ENCODE peak calls at places on chromosomes 1 and 21, in five cellular contexts. B is HepG2, S is SK-N-SH, C is K562, E is GM12878. X is an unnamed sample.

GRCh38 chr1:145922266-145922665 is 3.7 kb upstream of the PEX11B start:
- DNase-seq in E (no peak), C (no peak), S (no peak), B (no peak), X (no peak)

GRCh38 chr1:159763686-159764085 is 17.1 kb upstream of the DUSP23 start:
- DNase-seq in S (no peak), B (no peak), C (no peak), E (no peak), X (no peak)

GRCh38 chr1:3026581-3027511 is 5.6 kb downstream of the ACTRT2 start:
- DNase-seq in S (no peak), C (no peak), E (no peak), B (no peak), X (no peak)

GRCh38 chr1:227758366-227758765 is 23.1 kb downstream of the SNAP47 start:
- DNase-seq in S (no peak), E (peak), B (no peak), C (no peak), X (no peak)

GRCh38 chr21:38120984-38121855 is 135.6 kb upstream of the KCNJ15 start:
- DNase-seq in E (no peak), B (no peak), C (peak), S (no peak), X (no peak)

GRCh38 chr1:19484793-19485361 is 462 bp downstream of the CAPZB start:
- DNase-seq in C (peak), S (peak), B (no peak), E (no peak), X (no peak)

GRCh38 chr1:15830284-15830657 is 17.2 kb upstream of the SPEN start:
- DNase-seq in B (no peak), S (no peak), E (no peak), C (no peak), X (no peak)

GRCh38 chr21:43600642-43601397 is 58.5 kb downstream of the HSF2BP start:
- DNase-seq in B (no peak), C (no peak), S (peak), E (no peak), X (no peak)

GRCh38 chr1:2515763-2516080 is 10.7 kb downstream of the PANK4 start:
- DNase-seq in S (no peak), C (no peak), E (no peak), B (no peak), X (no peak)

GRCh38 chr21:37675202-37675801 is 241.0 kb downstream of the KCNJ6 start:
- DNase-seq in S (peak), C (peak), E (no peak), B (no peak), X (peak)

GRCh38 chr21:26840912-26841311 is 4.3 kb downstream of the ADAMTS1 start:
- DNase-seq in S (peak), E (no peak), C (no peak), B (no peak), X (no peak)

GRCh38 chr1:35264861-35265260 is 3.6 kb upstream of the ZMYM4 start:
- DNase-seq in E (no peak), S (no peak), C (no peak), B (peak), X (no peak)

GRCh38 chr1:201713093-201713810 is 115.7 kb upstream of the IPO9 start:
- DNase-seq in C (peak), S (no peak), E (no peak), B (no peak), X (peak)

GRCh38 chr1:26019641-26020315 is 1.8 kb upstream of the EXTL1 start:
- DNase-seq in S (no peak), B (no peak), E (no peak), C (no peak), X (no peak)

GRCh38 chr1:89781494-89782126 is 39.2 kb upstream of the LRRC8D start:
- DNase-seq in E (peak), B (no peak), S (no peak), C (no peak), X (no peak)

GRCh38 chr1:19009882-19010321 is 53.4 kb upstream of the IFFO2 start:
- DNase-seq in E (no peak), B (peak), C (no peak), S (no peak), X (no peak)

GRCh38 chr1:116104667-116105066 is 6.5 kb upstream of the MAB21L3 start:
- DNase-seq in E (no peak), C (no peak), S (no peak), B (peak), X (no peak)

DNA sequence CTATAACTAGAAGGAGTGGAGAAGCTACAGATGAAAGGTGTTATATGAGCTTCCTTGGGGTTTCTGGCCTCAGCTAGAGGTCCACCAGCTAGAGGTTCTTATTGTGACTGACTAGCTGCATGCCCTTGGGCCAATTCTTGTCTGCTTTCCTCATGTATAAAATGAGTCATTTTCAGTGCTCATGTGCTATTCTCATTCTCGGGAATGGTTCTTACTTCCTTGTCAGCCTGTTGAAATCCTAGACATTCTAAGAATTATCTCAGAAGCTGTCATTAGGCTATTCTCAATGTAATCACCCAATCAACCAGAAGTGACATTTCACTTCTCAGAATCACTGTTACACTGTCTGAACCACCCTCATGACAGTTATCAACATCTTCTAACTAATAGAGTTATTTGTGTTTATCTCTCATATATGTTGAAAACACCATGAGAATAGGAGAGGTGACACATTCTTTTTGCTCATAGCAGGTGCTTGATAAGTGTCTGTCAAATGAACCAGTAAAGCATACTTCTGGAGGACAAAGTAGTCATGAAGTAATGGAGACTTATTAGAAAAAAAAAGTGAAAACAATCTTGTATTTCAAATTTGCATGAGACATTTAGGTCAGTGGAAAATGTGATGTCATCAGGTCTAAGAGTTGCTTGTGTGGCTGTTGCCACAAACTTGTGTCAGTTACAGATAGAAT is 122.8 kb upstream of the IVNS1ABP start:
- DNase-seq in B (no peak), E (peak), C (peak), S (no peak), X (no peak)
- TF ChIP-seq GABPA in B (no peak), E (no peak), C (peak), S (no peak), X (no peak)

GRCh38 chr21:35016071-35016470 is 33.0 kb downstream of the RUNX1 start:
- DNase-seq in S (no peak), E (no peak), B (no peak), C (no peak), X (no peak)

GRCh38 chr21:35015435-35016024 is 33.6 kb downstream of the RUNX1 start:
- DNase-seq in B (no peak), C (no peak), E (no peak), S (no peak), X (no peak)

GRCh38 chr21:35019631-35020032 is 29.5 kb downstream of the RUNX1 start:
- DNase-seq in S (no peak), B (peak), E (no peak), C (no peak), X (no peak)

GRCh38 chr21:35016517-35017188 is 32.4 kb downstream of the RUNX1 start:
- DNase-seq in S (no peak), B (no peak), E (no peak), C (no peak), X (no peak)

DNA sequence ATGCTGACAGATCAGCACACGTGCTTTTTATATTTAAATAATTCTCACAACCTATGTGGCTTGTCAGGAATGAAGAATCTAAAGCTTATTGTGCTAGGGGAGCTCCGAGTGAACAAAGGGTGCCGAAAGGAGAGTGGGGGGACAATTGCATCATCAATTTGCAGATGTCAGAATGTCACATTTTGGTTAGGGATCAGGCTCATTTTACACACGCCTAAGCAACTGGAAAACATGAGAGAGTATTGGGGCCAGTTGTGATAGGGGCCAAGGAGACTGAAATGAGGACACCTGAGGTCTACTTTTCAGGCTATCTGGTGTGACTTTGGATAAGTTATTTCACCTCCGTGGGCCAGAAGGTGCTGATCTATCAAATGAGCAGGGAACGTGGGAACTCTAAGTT is 31.8 kb downstream of the RUNX1 start:
- DNase-seq in C (no peak), E (no peak), S (no peak), B (no peak), X (no peak)
- TF ChIP-seq REST in C (no peak), E (no peak), S (no peak), B (no peak), X (no peak)

GRCh38 chr1:151820940-151821339 is 10.7 kb downstream of the RORC start:
- DNase-seq in E (no peak), C (no peak), S (peak), B (no peak), X (no peak)
- TF ChIP-seq GABPA in E (no peak), C (no peak), S (no peak), B (no peak), X (no peak)

DNA sequence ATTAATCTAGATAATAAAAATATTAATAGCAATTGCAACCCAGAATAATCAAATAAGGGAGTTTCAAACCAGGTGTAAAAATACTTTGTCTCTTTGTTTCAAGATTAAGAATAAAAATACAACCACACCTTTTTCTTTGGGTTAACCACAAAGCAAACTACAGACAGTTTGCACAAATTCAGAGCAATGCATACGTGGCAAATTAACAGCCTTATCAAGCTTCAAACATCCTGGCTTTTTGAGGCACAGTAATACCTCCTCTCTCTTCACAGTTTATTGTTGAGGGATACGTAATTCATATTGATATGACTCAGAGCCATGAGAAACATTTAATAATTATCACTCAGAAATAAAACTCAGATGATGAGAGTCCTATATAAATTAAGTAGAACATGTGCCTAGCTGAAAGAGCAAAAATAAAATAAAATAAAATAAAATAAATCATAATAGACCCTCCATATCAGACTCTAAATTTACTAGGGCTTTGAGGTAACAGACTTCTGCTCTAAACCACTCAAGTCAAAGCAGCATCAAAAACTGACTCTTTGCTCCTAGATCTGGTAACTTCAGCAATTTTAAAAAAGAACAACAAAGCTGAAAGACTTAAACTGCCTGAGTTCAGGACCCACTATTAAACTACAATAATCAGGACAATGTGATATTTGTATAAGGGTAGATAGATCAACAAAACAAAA is 11.4 kb downstream of the EDEM3 start:
- DNase-seq in C (no peak), S (no peak), E (peak), B (no peak), X (no peak)
- TF ChIP-seq REST in C (no peak), S (no peak), E (no peak), B (no peak), X (no peak)

X was measured in HL-60.